ENCODE peak calls at places on chromosomes 16 and 17, in seven cellular contexts. I is cardiac muscle cell; V is lower lobe of right lung; R is CD8-positive, alpha-beta T cell; X is A549; P is cardiac fibroblast; H is H9. F is an unnamed sample.

GRCh38 chr16:70151391-70151790 is 22.2 kb upstream of the CLEC18C start:
- DNase-seq in X (peak; percentile 3), R (no peak), H (no peak), P (no peak), V (no peak), I (no peak), F (no peak)

GRCh38 chr16:14364112-14364385 is 266.0 kb downstream of the PARN start:
- DNase-seq in R (no peak), P (no peak), H (no peak), V (no peak), I (no peak), X (no peak), F (no peak)

GRCh38 chr16:87374313-87374712 is 9.3 kb downstream of the FBXO31 start:
- DNase-seq in V (peak; percentile 21), P (no peak), R (no peak), I (no peak), H (no peak), X (no peak), F (no peak)

GRCh38 chr17:75011788-75012319 is 616 bp upstream of the MRPL58 start:
- DNase-seq in H (no peak), R (no peak), I (peak; percentile 88), V (no peak), P (peak; percentile 74), X (no peak), F (no peak)

GRCh38 chr16:59412275-59412841 is 678.2 kb upstream of the GOT2 start:
- DNase-seq in V (no peak), R (no peak), X (peak; percentile 15), I (no peak), P (peak; percentile 22), H (no peak), F (no peak)

GRCh38 chr17:30449480-30449879 is 27.7 kb upstream of the GOSR1 start:
- DNase-seq in V (no peak), I (peak; percentile 68), H (no peak), P (peak; percentile 21), X (no peak), R (no peak), F (no peak)

GRCh38 chr16:31141489-31142108 is 6.1 kb upstream of the PRSS8 start:
- DNase-seq in V (no peak), P (no peak), I (no peak), H (peak; percentile 54), R (no peak), X (no peak), F (no peak)

GRCh38 chr16:50467943-50468748 is 80.0 kb upstream of the NKD1 start:
- DNase-seq in V (no peak), X (no peak), I (no peak), H (peak; percentile 78), R (no peak), P (no peak), F (peak; percentile 23)

GRCh38 chr16:90077240-90077756 is at the start of gene PRDM7:
- DNase-seq in X (peak; percentile 98), R (peak; percentile 91), H (peak; percentile 99), P (peak; percentile 96), I (peak; percentile 99), V (peak; percentile 96), F (peak; percentile 97)

GRCh38 chr17:72349508-72350472 is 229.0 kb downstream of the SOX9 start:
- DNase-seq in I (no peak), V (no peak), X (no peak), R (no peak), P (no peak), H (no peak), F (no peak)

GRCh38 chr16:67206838-67207115 is 7.8 kb downstream of the ELMO3 start:
- DNase-seq in I (no peak), R (no peak), V (no peak), X (no peak), H (no peak), P (peak; percentile 46), F (no peak)

GRCh38 chr16:3266873-3267537 is 10.6 kb upstream of the MEFV start:
- DNase-seq in H (no peak), P (peak; percentile 62), I (peak; percentile 72), X (peak; percentile 43), V (no peak), R (no peak), F (no peak)

GRCh38 chr16:4491898-4492297 is 15.7 kb downstream of the HMOX2 start:
- DNase-seq in X (no peak), R (no peak), I (no peak), H (no peak), P (no peak), V (no peak), F (no peak)

GRCh38 chr17:47957591-47958490 is at the start of gene PRR15L:
- DNase-seq in P (no peak), I (no peak), R (no peak), X (no peak), V (peak; percentile 77), H (peak; percentile 84), F (no peak)

GRCh38 chr16:75491876-75492275 is 3.4 kb downstream of the CHST6 start:
- DNase-seq in V (no peak), R (no peak), P (no peak), H (peak; percentile 62), I (no peak), X (peak; percentile 57), F (no peak)
- TF ChIP-seq CTCF in V (no peak), R (no peak), P (no peak), H (peak; percentile 50), I (peak; percentile 4), X (no peak), F (no peak)

DNA sequence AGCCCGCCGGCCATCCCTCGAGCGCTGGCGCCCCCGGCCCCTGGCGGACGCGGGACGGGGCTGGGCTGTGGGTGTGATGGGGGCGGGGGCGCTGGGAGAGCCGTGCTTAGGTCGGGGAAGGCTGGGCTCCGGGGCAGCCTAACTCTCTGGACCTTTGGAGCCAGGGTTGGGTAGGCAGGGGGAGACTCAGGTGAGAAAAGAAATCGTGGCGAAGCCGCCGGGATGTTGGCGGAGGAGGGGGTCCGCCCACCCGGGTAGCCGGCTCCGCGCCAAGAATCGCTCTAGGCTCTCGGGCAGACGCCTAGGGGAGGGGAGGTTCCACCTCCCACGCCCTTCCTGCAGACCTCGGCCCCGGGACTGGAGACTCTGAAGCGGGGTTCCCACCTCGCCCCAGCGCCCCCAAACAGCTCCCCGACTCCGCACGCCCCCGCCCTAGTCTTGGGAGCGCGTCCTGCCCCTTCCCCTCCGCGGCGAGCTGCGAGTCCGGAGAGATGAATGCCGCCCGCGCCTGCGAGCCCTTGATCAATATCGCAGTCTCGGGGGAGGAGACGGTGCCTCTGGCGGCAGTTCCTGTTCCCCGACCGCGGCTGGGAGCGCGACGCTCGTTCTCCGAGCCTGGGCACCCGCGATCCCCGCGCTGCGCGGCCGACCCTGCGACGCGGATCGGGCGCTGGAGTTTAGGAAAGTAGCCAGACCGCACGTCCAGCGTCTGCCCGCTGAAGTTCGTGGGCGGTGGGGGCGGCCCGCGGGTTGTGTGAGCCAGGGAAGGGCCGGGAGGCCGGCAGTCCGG is 658 bp downstream of the CRHR1 start:
- DNase-seq in V (peak; percentile 56), P (no peak), H (peak; percentile 65), X (peak; percentile 54), I (peak; percentile 30), R (peak; percentile 21), F (peak; percentile 30)
- TF ChIP-seq CTCF in V (peak; percentile 9), P (no peak), H (peak; percentile 10), X (peak; percentile 7), I (no peak), R (no peak), F (no peak)

DNA sequence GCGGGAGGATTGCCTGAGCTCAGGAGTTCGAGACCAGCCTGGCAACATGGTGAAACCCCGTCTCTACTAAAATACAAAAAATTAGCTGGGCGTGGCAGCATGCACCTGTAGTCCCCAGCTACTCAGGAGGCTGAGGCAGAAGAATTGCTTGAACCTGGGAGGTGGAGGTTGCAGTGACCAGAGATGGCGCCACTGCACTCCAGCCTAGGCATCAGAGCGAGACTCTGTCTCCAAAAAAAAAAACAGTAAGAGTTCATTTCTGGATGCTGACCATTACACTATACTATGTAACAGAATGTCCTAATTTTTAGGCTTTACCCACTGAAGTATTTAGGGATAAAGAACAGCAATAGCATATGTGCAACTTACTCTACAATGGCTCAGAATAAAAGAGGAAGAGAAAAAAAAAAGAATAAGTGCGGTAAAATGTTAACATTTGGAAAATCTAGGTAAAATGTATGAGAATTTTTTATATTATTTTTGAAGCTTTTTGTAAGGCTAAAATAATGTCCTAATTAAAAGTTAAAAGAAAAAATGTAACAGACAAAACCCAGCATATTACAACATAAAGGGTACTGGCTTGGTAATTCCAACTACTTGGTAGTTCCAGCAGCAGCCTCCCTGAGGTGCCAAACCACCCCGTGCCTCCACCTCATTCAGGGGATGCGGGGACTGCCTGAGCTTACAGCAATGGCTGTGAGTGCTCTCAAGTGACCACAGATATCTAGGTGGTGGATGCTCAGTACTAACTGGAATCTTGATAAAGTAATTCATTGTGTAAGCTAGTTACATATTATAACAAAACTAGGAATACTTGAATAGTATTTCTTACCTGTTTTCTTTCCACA is 10.9 kb downstream of the COPS3 start:
- DNase-seq in P (peak; percentile 10), X (no peak), I (no peak), R (no peak), V (no peak), H (peak; percentile 60), F (peak; percentile 37)
- TF ChIP-seq CTCF in P (peak; percentile 30), X (peak; percentile 48), I (peak; percentile 37), R (peak; percentile 29), V (peak; percentile 22), H (peak; percentile 79), F (peak; percentile 47)

GRCh38 chr17:20281860-20282259 is 185.5 kb downstream of the LGALS9B start:
- DNase-seq in X (no peak), I (no peak), H (no peak), R (no peak), P (no peak), V (peak; percentile 77), F (no peak)

GRCh38 chr17:20280832-20281231 is 186.5 kb downstream of the LGALS9B start:
- DNase-seq in X (no peak), R (no peak), I (no peak), V (no peak), P (no peak), H (no peak), F (no peak)

GRCh38 chr17:20284575-20284974 is 182.8 kb downstream of the LGALS9B start:
- DNase-seq in R (no peak), H (no peak), V (no peak), P (no peak), X (no peak), I (no peak), F (no peak)

GRCh38 chr17:20282526-20283308 is 184.6 kb downstream of the LGALS9B start:
- DNase-seq in I (no peak), V (no peak), R (no peak), P (no peak), X (no peak), H (no peak), F (no peak)

DNA sequence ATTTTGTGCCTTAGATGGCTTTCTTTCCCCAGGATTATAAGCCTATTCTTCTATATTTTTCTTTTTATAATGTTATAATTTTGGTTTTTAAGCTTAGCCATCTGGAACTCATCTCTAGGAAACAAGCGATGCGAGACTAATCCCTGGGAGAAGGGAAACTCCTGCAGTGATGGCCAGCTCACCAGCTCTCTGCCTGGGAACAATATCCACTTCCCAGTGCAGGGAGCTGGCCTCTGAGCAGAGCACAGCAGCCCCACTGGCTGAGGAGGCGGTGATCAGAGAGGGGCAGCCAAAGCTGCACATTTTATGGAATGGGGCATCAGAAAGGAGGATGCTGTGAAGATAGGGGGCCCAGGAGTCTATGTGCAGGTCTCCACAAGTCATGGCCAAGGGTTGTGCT is 183.3 kb downstream of the LGALS9B start:
- DNase-seq in V (no peak), P (no peak), R (no peak), I (no peak), H (no peak), X (no peak), F (no peak)
- TF ChIP-seq CTCF in V (no peak), P (no peak), R (no peak), I (no peak), H (no peak), X (no peak), F (no peak)

F was measured in endothelial cell.